ENCODE peak calls at places on chromosomes 12 and 14, in ten cellular contexts. U, G, Z, M, A, N, P, F, E and S are unnamed samples.

GRCh38 chr12:54959291-54960018 is 25.1 kb downstream of the TESPA1 start:
- DNase-seq in U (no peak), G (no peak), Z (no peak), M (no peak), A (peak), N (no peak), P (peak), F (no peak), E (no peak), S (no peak)

GRCh38 chr12:68001486-68002466 is 12.5 kb downstream of the IFNG-AS1 start:
- DNase-seq in U (no peak), G (no peak), Z (no peak), M (no peak), A (peak), N (peak), P (peak), F (no peak), E (peak), S (no peak)

GRCh38 chr12:25372002-25372401 is 121.3 kb upstream of the KRAS start:
- DNase-seq in U (no peak), G (no peak), Z (no peak), M (no peak), A (no peak), N (no peak), P (no peak), F (no peak), E (no peak), S (no peak)

GRCh38 chr12:66647034-66647691 is 31.7 kb downstream of the GRIP1 start:
- DNase-seq in U (peak), G (peak), Z (no peak), M (no peak), A (peak), N (peak), P (peak), F (no peak), E (peak), S (no peak)

GRCh38 chr12:16531623-16532022 is 74.3 kb downstream of the LMO3 start:
- DNase-seq in U (no peak), G (no peak), Z (no peak), M (no peak), A (no peak), N (peak), P (no peak), F (no peak), E (no peak), S (no peak)

GRCh38 chr14:73477618-73478266 is 13.0 kb upstream of the RIOX1 start:
- DNase-seq in U (no peak), G (no peak), Z (no peak), M (no peak), A (no peak), N (peak), P (peak), F (no peak), E (no peak), S (no peak)

GRCh38 chr12:26471560-26471959 is 276.2 kb downstream of the SSPN start:
- DNase-seq in U (peak), G (peak), Z (no peak), M (no peak), A (peak), N (no peak), P (peak), F (no peak), E (peak), S (no peak)

GRCh38 chr12:96108321-96108720 is 72.9 kb upstream of the LTA4H start:
- DNase-seq in U (no peak), G (no peak), Z (peak), M (peak), A (no peak), N (no peak), P (no peak), F (peak), E (no peak), S (no peak)

GRCh38 chr12:54750-55535 is 11.6 kb upstream of the IQSEC3 start:
- DNase-seq in U (no peak), G (no peak), Z (no peak), M (peak), A (no peak), N (no peak), P (no peak), F (no peak), E (no peak), S (no peak)

GRCh38 chr12:27771470-27772327 is 8.3 kb upstream of the KLHL42 start:
- DNase-seq in U (no peak), G (no peak), Z (no peak), M (no peak), A (peak), N (no peak), P (no peak), F (no peak), E (no peak), S (no peak)

GRCh38 chr12:131346578-131347344 is 364.1 kb upstream of the SFSWAP start:
- DNase-seq in U (no peak), G (no peak), Z (no peak), M (no peak), A (no peak), N (no peak), P (no peak), F (no peak), E (no peak), S (peak)

GRCh38 chr14:45519770-45520169 is 266.8 kb upstream of the MIS18BP1 start:
- DNase-seq in U (no peak), G (no peak), Z (no peak), M (no peak), A (no peak), N (no peak), P (no peak), F (no peak), E (no peak), S (no peak)

GRCh38 chr12:69949324-69949723 is 124.3 kb downstream of the MYRFL start:
- DNase-seq in U (no peak), G (no peak), Z (no peak), M (no peak), A (no peak), N (no peak), P (no peak), F (no peak), E (no peak), S (no peak)

GRCh38 chr14:34051966-34052657 is 101.2 kb upstream of the EGLN3 start:
- DNase-seq in U (no peak), G (no peak), Z (no peak), M (no peak), A (peak), N (peak), P (peak), F (no peak), E (peak), S (no peak)

GRCh38 chr14:103190731-103191130 is 67.5 kb downstream of the TNFAIP2 start:
- DNase-seq in U (no peak), G (no peak), Z (no peak), M (no peak), A (no peak), N (no peak), P (no peak), F (no peak), E (no peak), S (no peak)

GRCh38 chr14:61562321-61563161 is 132.8 kb upstream of the HIF1A start:
- DNase-seq in U (peak), G (peak), Z (no peak), M (no peak), A (peak), N (peak), P (peak), F (no peak), E (peak), S (no peak)

GRCh38 chr12:92138144-92138543 is 7.5 kb downstream of the BTG1 start:
- DNase-seq in U (no peak), G (no peak), Z (no peak), M (no peak), A (peak), N (peak), P (no peak), F (no peak), E (peak), S (no peak)

GRCh38 chr12:21672151-21672550 is 14.5 kb upstream of the LDHB start:
- DNase-seq in U (no peak), G (no peak), Z (no peak), M (no peak), A (peak), N (no peak), P (no peak), F (no peak), E (no peak), S (no peak)

GRCh38 chr12:20024194-20024593 is 344.1 kb upstream of the PDE3A start:
- DNase-seq in U (peak), G (no peak), Z (no peak), M (no peak), A (no peak), N (no peak), P (peak), F (no peak), E (peak), S (no peak)

GRCh38 chr12:5768171-5768879 is 176.7 kb downstream of the ANO2 start:
- DNase-seq in U (no peak), G (no peak), Z (no peak), M (no peak), A (no peak), N (no peak), P (no peak), F (peak), E (no peak), S (no peak)

GRCh38 chr14:103074699-103075341 is 9.2 kb upstream of the LBHD2 start:
- DNase-seq in U (no peak), G (no peak), Z (no peak), M (peak), A (peak), N (no peak), P (peak), F (peak), E (no peak), S (no peak)

GRCh38 chr12:132881853-132882252 is 5.6 kb downstream of the CHFR start:
- DNase-seq in U (no peak), G (peak), Z (no peak), M (no peak), A (no peak), N (no peak), P (no peak), F (no peak), E (peak), S (no peak)

GRCh38 chr14:36363704-36364103 is 43.3 kb upstream of the MBIP start:
- DNase-seq in U (no peak), G (no peak), Z (no peak), M (no peak), A (no peak), N (peak), P (peak), F (no peak), E (no peak), S (no peak)

GRCh38 chr12:90428474-90428873 is 526.5 kb downstream of the CCER1 start:
- DNase-seq in U (no peak), G (no peak), Z (no peak), M (no peak), A (no peak), N (no peak), P (no peak), F (no peak), E (peak), S (no peak)

GRCh38 chr12:92550234-92550633 is 152.6 kb upstream of the PLEKHG7 start:
- DNase-seq in U (no peak), G (no peak), Z (no peak), M (no peak), A (no peak), N (no peak), P (no peak), F (no peak), E (no peak), S (no peak)

GRCh38 chr14:21097616-21098133 is 780 bp downstream of the ZNF219 start:
- DNase-seq in U (no peak), G (no peak), Z (no peak), M (peak), A (no peak), N (no peak), P (no peak), F (no peak), E (no peak), S (no peak)

GRCh38 chr12:101919447-101919846 is 42.1 kb downstream of the DRAM1 start:
- DNase-seq in U (no peak), G (no peak), Z (no peak), M (no peak), A (peak), N (no peak), P (no peak), F (no peak), E (no peak), S (no peak)

GRCh38 chr14:83208346-83208745 is 1674.7 kb upstream of the SEL1L start:
- DNase-seq in U (no peak), G (no peak), Z (no peak), M (no peak), A (no peak), N (no peak), P (peak), F (no peak), E (no peak), S (no peak)

GRCh38 chr14:32744811-32745445 is 193.8 kb upstream of the NPAS3 start:
- DNase-seq in U (no peak), G (no peak), Z (no peak), M (no peak), A (no peak), N (no peak), P (no peak), F (no peak), E (no peak), S (no peak)

GRCh38 chr12:115388139-115388538 is 704.2 kb upstream of the TBX3 start:
- DNase-seq in U (no peak), G (no peak), Z (no peak), M (no peak), A (no peak), N (no peak), P (no peak), F (no peak), E (no peak), S (no peak)

GRCh38 chr12:50085615-50085928 is 430 bp downstream of the SMARCD1 start:
- DNase-seq in U (no peak), G (no peak), Z (no peak), M (no peak), A (peak), N (no peak), P (no peak), F (no peak), E (no peak), S (no peak)

GRCh38 chr12:100229876-100230275 is 29.3 kb downstream of the ACTR6 start:
- DNase-seq in U (no peak), G (no peak), Z (no peak), M (no peak), A (peak), N (peak), P (no peak), F (no peak), E (no peak), S (no peak)

GRCh38 chr12:92290881-92291280 is 145.2 kb upstream of the BTG1 start:
- DNase-seq in U (no peak), G (no peak), Z (no peak), M (no peak), A (no peak), N (no peak), P (peak), F (no peak), E (peak), S (no peak)

GRCh38 chr12:26126340-26127284 is 1.8 kb upstream of the BHLHE41 start:
- DNase-seq in U (no peak), G (no peak), Z (peak), M (peak), A (peak), N (peak), P (peak), F (peak), E (peak), S (peak)

GRCh38 chr12:57612711-57613426 is 1.6 kb downstream of the ARHGEF25 start:
- DNase-seq in U (no peak), G (no peak), Z (no peak), M (no peak), A (no peak), N (no peak), P (no peak), F (no peak), E (no peak), S (no peak)

GRCh38 chr12:116882742-116883141 is 1.5 kb upstream of the HRK start:
- DNase-seq in U (no peak), G (no peak), Z (no peak), M (peak), A (peak), N (peak), P (peak), F (no peak), E (peak), S (no peak)
- TF ChIP-seq CTCF in U (peak), G (peak), Z (no peak), M (peak), A (peak), N (no peak), P (peak), F (peak), E (peak), S (peak)

GRCh38 chr12:6932766-6933165 is 5.0 kb downstream of the ATN1 start:
- DNase-seq in U (no peak), G (no peak), Z (no peak), M (no peak), A (no peak), N (no peak), P (no peak), F (no peak), E (no peak), S (no peak)
- TF ChIP-seq CTCF in U (no peak), G (no peak), Z (no peak), M (no peak), A (no peak), N (no peak), P (no peak), F (no peak), E (no peak), S (no peak)

GRCh38 chr12:53252349-53252916 is 15.7 kb upstream of the ESPL1 start:
- DNase-seq in U (no peak), G (no peak), Z (no peak), M (no peak), A (peak), N (no peak), P (peak), F (no peak), E (no peak), S (no peak)
- TF ChIP-seq CTCF in U (no peak), G (no peak), Z (no peak), M (no peak), A (no peak), N (no peak), P (no peak), F (no peak), E (no peak), S (no peak)

GRCh38 chr14:76056128-76056527 is 70.6 kb downstream of the IFT43 start:
- DNase-seq in U (no peak), G (no peak), Z (no peak), M (peak), A (peak), N (peak), P (peak), F (no peak), E (peak), S (no peak)
- TF ChIP-seq CTCF in U (peak), G (peak), Z (no peak), M (peak), A (peak), N (peak), P (peak), F (peak), E (peak), S (peak)